ENCODE peak calls at places on chromosomes 3 and 15, in six cellular contexts. Y, R, A, W, N and M are unnamed samples.

GRCh38 chr3:67765575-67765974 is 111.2 kb upstream of the SUCLG2 start:
- DNase-seq in Y (no peak), R (no peak), A (no peak), W (no peak), N (no peak), M (no peak)

GRCh38 chr3:95615592-95616310 is 1198.6 kb upstream of the EPHA6 start:
- DNase-seq in Y (peak; percentile 67), R (no peak), A (no peak), W (no peak), N (no peak), M (no peak)

GRCh38 chr15:57550640-57551039 is 41.1 kb upstream of the MYZAP start:
- DNase-seq in Y (no peak), R (no peak), A (peak; percentile 95), W (no peak), N (peak; percentile 42), M (no peak)

GRCh38 chr3:54138937-54139547 is 16.7 kb downstream of the CACNA2D3 start:
- DNase-seq in Y (no peak), R (no peak), A (no peak), W (no peak), N (no peak), M (no peak)

GRCh38 chr15:69090197-69090948 is 70.1 kb upstream of the GLCE start:
- DNase-seq in Y (peak; percentile 34), R (no peak), A (no peak), W (no peak), N (no peak), M (no peak)

GRCh38 chr15:57352535-57353316 is 23.6 kb upstream of the CGNL1 start:
- DNase-seq in Y (no peak), R (no peak), A (no peak), W (peak; percentile 67), N (no peak), M (no peak)

GRCh38 chr3:64311424-64311920 is 86.2 kb upstream of the PRICKLE2 start:
- DNase-seq in Y (no peak), R (no peak), A (no peak), W (no peak), N (no peak), M (peak; percentile 27)

GRCh38 chr15:51499379-51499976 is 123.1 kb downstream of the DMXL2 start:
- DNase-seq in Y (peak; percentile 73), R (no peak), A (no peak), W (peak; percentile 45), N (no peak), M (no peak)

GRCh38 chr3:7205535-7206331 is 344.8 kb downstream of the GRM7 start:
- DNase-seq in Y (no peak), R (no peak), A (no peak), W (no peak), N (no peak), M (no peak)

GRCh38 chr15:88756521-88756920 is 46.7 kb upstream of the ACAN start:
- DNase-seq in Y (no peak), R (no peak), A (no peak), W (no peak), N (no peak), M (no peak)

GRCh38 chr15:73232771-73233170 is 136.0 kb downstream of the HCN4 start:
- DNase-seq in Y (no peak), R (no peak), A (no peak), W (no peak), N (no peak), M (no peak)

GRCh38 chr15:35953424-35953823 is 407.5 kb upstream of the DPH6 start:
- DNase-seq in Y (no peak), R (no peak), A (no peak), W (no peak), N (no peak), M (no peak)

GRCh38 chr3:88410259-88410658 is 260.5 kb downstream of the C3orf38 start:
- DNase-seq in Y (no peak), R (no peak), A (no peak), W (no peak), N (no peak), M (no peak)

GRCh38 chr3:170178631-170179030 is 2.9 kb downstream of the PHC3 start:
- DNase-seq in Y (no peak), R (no peak), A (no peak), W (peak; percentile 32), N (no peak), M (no peak)

GRCh38 chr3:67593761-67594234 is 60.6 kb downstream of the SUCLG2 start:
- DNase-seq in Y (peak; percentile 75), R (no peak), A (no peak), W (no peak), N (no peak), M (peak; percentile 31)

GRCh38 chr15:62647195-62647865 is 395.2 kb upstream of the TPM1 start:
- DNase-seq in Y (peak; percentile 90), R (no peak), A (no peak), W (peak; percentile 47), N (no peak), M (peak; percentile 81)

GRCh38 chr15:96353378-96353930 is 23.0 kb downstream of the NR2F2 start:
- DNase-seq in Y (no peak), R (no peak), A (no peak), W (no peak), N (no peak), M (no peak)

GRCh38 chr3:52086939-52087675 is 30.7 kb upstream of the DUSP7 start:
- DNase-seq in Y (no peak), R (no peak), A (no peak), W (peak; percentile 85), N (no peak), M (no peak)

GRCh38 chr15:88604972-88605506 is 16.1 kb upstream of the AEN start:
- DNase-seq in Y (no peak), R (no peak), A (no peak), W (no peak), N (no peak), M (no peak)

GRCh38 chr15:60535743-60536142 is 56.8 kb upstream of the ICE2 start:
- DNase-seq in Y (no peak), R (no peak), A (no peak), W (no peak), N (no peak), M (no peak)

GRCh38 chr15:52651868-52652267 is 27.3 kb downstream of the ATOSA start:
- DNase-seq in Y (peak; percentile 94), R (peak; percentile 50), A (peak; percentile 72), W (peak; percentile 7), N (peak; percentile 28), M (peak; percentile 93)

GRCh38 chr15:96411056-96412031 is 80.8 kb downstream of the NR2F2 start:
- DNase-seq in Y (no peak), R (no peak), A (no peak), W (no peak), N (no peak), M (no peak)

GRCh38 chr15:55789066-55789660 is 46.2 kb upstream of the PRTG start:
- DNase-seq in Y (peak; percentile 56), R (no peak), A (no peak), W (peak; percentile 28), N (peak; percentile 16), M (peak; percentile 34)

GRCh38 chr15:44058126-44058525 is 136.9 kb downstream of the FRMD5 start:
- DNase-seq in Y (no peak), R (no peak), A (no peak), W (peak; percentile 46), N (no peak), M (no peak)

GRCh38 chr3:61417352-61417751 is 144.0 kb upstream of the PTPRG start:
- DNase-seq in Y (no peak), R (no peak), A (no peak), W (no peak), N (no peak), M (no peak)

GRCh38 chr3:119329551-119329950 is 35.4 kb downstream of the ARHGAP31 start:
- DNase-seq in Y (no peak), R (no peak), A (no peak), W (no peak), N (no peak), M (no peak)

GRCh38 chr3:135134293-135134692 is 339.2 kb downstream of the EPHB1 start:
- DNase-seq in Y (no peak), R (no peak), A (no peak), W (no peak), N (no peak), M (no peak)

GRCh38 chr3:54527953-54528352 is 399.9 kb downstream of the LRTM1 start:
- DNase-seq in Y (no peak), R (no peak), A (no peak), W (no peak), N (no peak), M (no peak)

GRCh38 chr15:75455982-75456531 is 4.6 kb upstream of the SIN3A start:
- DNase-seq in Y (peak; percentile 55), R (no peak), A (no peak), W (peak; percentile 81), N (no peak), M (peak; percentile 65)

GRCh38 chr3:161854232-161854771 is 357.7 kb downstream of the OTOL1 start:
- DNase-seq in Y (peak; percentile 73), R (no peak), A (no peak), W (peak; percentile 50), N (no peak), M (no peak)
- TF ChIP-seq CTCF in Y (no peak), R (no peak), A (no peak), W (peak; percentile 53), N (no peak), M (no peak)

GRCh38 chr3:121545049-121545563 is 682 bp downstream of the POLQ start:
- DNase-seq in Y (no peak), R (no peak), A (no peak), W (no peak), N (no peak), M (no peak)

GRCh38 chr3:121542924-121543323 is 2.9 kb downstream of the POLQ start:
- DNase-seq in Y (no peak), R (no peak), A (no peak), W (no peak), N (no peak), M (no peak)

GRCh38 chr3:121545564-121546455 is at the start of gene POLQ:
- DNase-seq in Y (peak; percentile 96), R (peak; percentile 87), A (peak; percentile 90), W (peak; percentile 97), N (peak; percentile 78), M (peak; percentile 93)
- TF ChIP-seq POLR2A in Y (peak; percentile 48), R (no peak), A (no peak), W (peak; percentile 79), N (no peak), M (peak; percentile 59)

GRCh38 chr15:98798375-98798893 is 150.1 kb downstream of the IGF1R start:
- DNase-seq in Y (no peak), R (no peak), A (no peak), W (no peak), N (no peak), M (no peak)

GRCh38 chr15:98801234-98801561 is 152.9 kb downstream of the IGF1R start:
- DNase-seq in Y (no peak), R (no peak), A (no peak), W (no peak), N (no peak), M (no peak)

GRCh38 chr15:98800437-98801233 is 152.3 kb downstream of the IGF1R start:
- DNase-seq in Y (peak; percentile 81), R (peak; percentile 58), A (peak; percentile 66), W (peak; percentile 89), N (no peak), M (no peak)

GRCh38 chr15:98799461-98799971 is 151.2 kb downstream of the IGF1R start:
- DNase-seq in Y (peak; percentile 61), R (no peak), A (no peak), W (peak; percentile 77), N (no peak), M (no peak)

GRCh38 chr15:98799991-98800390 is 151.7 kb downstream of the IGF1R start:
- DNase-seq in Y (peak; percentile 29), R (no peak), A (no peak), W (peak; percentile 26), N (no peak), M (no peak)
- H3K4me3 ChIP-seq in Y (peak overlapping the region; percentile 17), R (no peak overlapping the region), A (no peak overlapping the region), W (peak overlapping the region; percentile 50), N (no peak overlapping the region), M (no peak overlapping the region)

GRCh38 chr3:185937689-185938374 is at the start of gene TRA2B:
- DNase-seq in Y (peak; percentile 97), R (peak; percentile 99), A (peak; percentile 99), W (peak; percentile 98), N (peak; percentile 97), M (peak; percentile 99)
- TF ChIP-seq CTCF in Y (no peak), R (peak; percentile 40), A (no peak), W (peak; percentile 12), N (peak; percentile 43), M (peak; percentile 19)